ENCODE peak calls at places on chromosomes 16 and 17, in nine cellular contexts. S, Z, R, A, V, T, N, D and Q are unnamed samples.

GRCh38 chr17:75615301-75615700 is 17.9 kb upstream of the SMIM5 start:
- DNase-seq in S (no peak), Z (no peak), R (no peak), A (no peak), V (no peak), T (no peak), N (no peak), D (no peak), Q (no peak)

GRCh38 chr16:64250866-64251265 is 871.0 kb downstream of the CDH11 start:
- DNase-seq in S (peak), Z (no peak), R (peak), A (no peak), V (no peak), T (no peak), N (no peak), D (peak), Q (peak)

GRCh38 chr16:57962046-57962445 is 8.9 kb downstream of the CNGB1 start:
- DNase-seq in S (no peak), Z (no peak), R (no peak), A (peak), V (no peak), T (no peak), N (no peak), D (no peak), Q (no peak)

GRCh38 chr17:1484586-1485310 is 7.7 kb downstream of the MYO1C start:
- DNase-seq in S (peak), Z (peak), R (no peak), A (peak), V (no peak), T (no peak), N (peak), D (peak), Q (no peak)

GRCh38 chr17:40316571-40317344 is 7.8 kb downstream of the RARA start:
- DNase-seq in S (peak), Z (peak), R (no peak), A (peak), V (peak), T (no peak), N (peak), D (peak), Q (peak)

GRCh38 chr16:24848065-24848464 is 2.3 kb downstream of the SLC5A11 start:
- DNase-seq in S (peak), Z (no peak), R (no peak), A (no peak), V (no peak), T (no peak), N (no peak), D (no peak), Q (no peak)

GRCh38 chr16:159136-159849 is 6.5 kb upstream of the HBM start:
- DNase-seq in S (no peak), Z (no peak), R (no peak), A (no peak), V (no peak), T (no peak), N (no peak), D (no peak), Q (no peak)

GRCh38 chr16:48912360-48912759 is 302.4 kb upstream of the N4BP1 start:
- DNase-seq in S (peak), Z (no peak), R (no peak), A (no peak), V (no peak), T (no peak), N (no peak), D (no peak), Q (no peak)

GRCh38 chr16:87701505-87701921 is 64.3 kb downstream of the KLHDC4 start:
- DNase-seq in S (no peak), Z (no peak), R (no peak), A (no peak), V (no peak), T (no peak), N (no peak), D (no peak), Q (no peak)

GRCh38 chr17:55487727-55488436 is 23.4 kb downstream of the SMIM36 start:
- DNase-seq in S (peak), Z (no peak), R (no peak), A (no peak), V (no peak), T (no peak), N (no peak), D (no peak), Q (no peak)

GRCh38 chr17:76385892-76386786 is 1.7 kb downstream of the SPHK1 start:
- DNase-seq in S (peak), Z (peak), R (peak), A (peak), V (peak), T (no peak), N (peak), D (peak), Q (peak)

GRCh38 chr17:7328840-7329359 is at the start of gene NEURL4:
- DNase-seq in S (peak), Z (no peak), R (no peak), A (no peak), V (no peak), T (no peak), N (no peak), D (no peak), Q (no peak)

GRCh38 chr17:31499771-31500554 is 108.5 kb downstream of the RAB11FIP4 start:
- DNase-seq in S (peak), Z (peak), R (no peak), A (no peak), V (no peak), T (peak), N (peak), D (no peak), Q (no peak)

GRCh38 chr16:48409839-48410610 is 24.8 kb upstream of the SIAH1 start:
- DNase-seq in S (peak), Z (peak), R (peak), A (peak), V (no peak), T (no peak), N (no peak), D (no peak), Q (peak)

GRCh38 chr17:2982854-2983636 is 80.4 kb downstream of the OR1D5 start:
- DNase-seq in S (no peak), Z (peak), R (peak), A (peak), V (no peak), T (peak), N (peak), D (no peak), Q (no peak)

GRCh38 chr16:62709856-62710255 is 673.6 kb upstream of the CDH8 start:
- DNase-seq in S (no peak), Z (no peak), R (no peak), A (no peak), V (no peak), T (no peak), N (no peak), D (no peak), Q (no peak)

GRCh38 chr16:56603589-56603988 is 4.8 kb upstream of the MT2A start:
- DNase-seq in S (peak), Z (peak), R (peak), A (no peak), V (peak), T (no peak), N (peak), D (no peak), Q (no peak)

GRCh38 chr16:89633064-89633631 is 19.7 kb downstream of the DPEP1 start:
- DNase-seq in S (peak), Z (no peak), R (no peak), A (no peak), V (no peak), T (peak), N (no peak), D (no peak), Q (peak)

GRCh38 chr17:80381416-80381923 is 33.5 kb upstream of the ENDOV start:
- DNase-seq in S (no peak), Z (no peak), R (no peak), A (no peak), V (no peak), T (no peak), N (no peak), D (no peak), Q (no peak)

GRCh38 chr16:77585852-77586251 is 136.5 kb upstream of the NUDT7 start:
- DNase-seq in S (peak), Z (no peak), R (no peak), A (no peak), V (no peak), T (no peak), N (no peak), D (no peak), Q (peak)

GRCh38 chr16:66028505-66029216 is 337.8 kb upstream of the CDH5 start:
- DNase-seq in S (peak), Z (no peak), R (no peak), A (no peak), V (no peak), T (peak), N (no peak), D (no peak), Q (peak)

GRCh38 chr17:63538693-63539595 is 11.3 kb upstream of the DCAF7 start:
- DNase-seq in S (no peak), Z (no peak), R (no peak), A (no peak), V (no peak), T (no peak), N (no peak), D (no peak), Q (no peak)

GRCh38 chr17:39573447-39574298 is 34.0 kb downstream of the NEUROD2 start:
- DNase-seq in S (peak), Z (peak), R (peak), A (peak), V (peak), T (peak), N (peak), D (peak), Q (no peak)

GRCh38 chr16:64089697-64090096 is 1032.2 kb downstream of the CDH11 start:
- DNase-seq in S (peak), Z (no peak), R (no peak), A (no peak), V (no peak), T (no peak), N (no peak), D (peak), Q (no peak)

GRCh38 chr17:17760872-17761550 is 75.8 kb downstream of the SREBF1 start:
- DNase-seq in S (no peak), Z (no peak), R (no peak), A (no peak), V (no peak), T (no peak), N (no peak), D (no peak), Q (no peak)

GRCh38 chr17:51118330-51119195 is 2.1 kb downstream of the SPAG9 start:
- DNase-seq in S (peak), Z (peak), R (peak), A (no peak), V (peak), T (no peak), N (peak), D (no peak), Q (no peak)

GRCh38 chr17:51120739-51121619 is at the start of gene SPAG9:
- DNase-seq in S (peak), Z (peak), R (peak), A (peak), V (peak), T (peak), N (peak), D (peak), Q (peak)

GRCh38 chr17:51121620-51122472 is 1.2 kb upstream of the SPAG9 start:
- DNase-seq in S (peak), Z (peak), R (peak), A (peak), V (peak), T (peak), N (peak), D (peak), Q (peak)

GRCh38 chr17:51120357-51120738 is 320 bp downstream of the SPAG9 start:
- DNase-seq in S (peak), Z (peak), R (peak), A (no peak), V (peak), T (no peak), N (no peak), D (peak), Q (peak)

DNA sequence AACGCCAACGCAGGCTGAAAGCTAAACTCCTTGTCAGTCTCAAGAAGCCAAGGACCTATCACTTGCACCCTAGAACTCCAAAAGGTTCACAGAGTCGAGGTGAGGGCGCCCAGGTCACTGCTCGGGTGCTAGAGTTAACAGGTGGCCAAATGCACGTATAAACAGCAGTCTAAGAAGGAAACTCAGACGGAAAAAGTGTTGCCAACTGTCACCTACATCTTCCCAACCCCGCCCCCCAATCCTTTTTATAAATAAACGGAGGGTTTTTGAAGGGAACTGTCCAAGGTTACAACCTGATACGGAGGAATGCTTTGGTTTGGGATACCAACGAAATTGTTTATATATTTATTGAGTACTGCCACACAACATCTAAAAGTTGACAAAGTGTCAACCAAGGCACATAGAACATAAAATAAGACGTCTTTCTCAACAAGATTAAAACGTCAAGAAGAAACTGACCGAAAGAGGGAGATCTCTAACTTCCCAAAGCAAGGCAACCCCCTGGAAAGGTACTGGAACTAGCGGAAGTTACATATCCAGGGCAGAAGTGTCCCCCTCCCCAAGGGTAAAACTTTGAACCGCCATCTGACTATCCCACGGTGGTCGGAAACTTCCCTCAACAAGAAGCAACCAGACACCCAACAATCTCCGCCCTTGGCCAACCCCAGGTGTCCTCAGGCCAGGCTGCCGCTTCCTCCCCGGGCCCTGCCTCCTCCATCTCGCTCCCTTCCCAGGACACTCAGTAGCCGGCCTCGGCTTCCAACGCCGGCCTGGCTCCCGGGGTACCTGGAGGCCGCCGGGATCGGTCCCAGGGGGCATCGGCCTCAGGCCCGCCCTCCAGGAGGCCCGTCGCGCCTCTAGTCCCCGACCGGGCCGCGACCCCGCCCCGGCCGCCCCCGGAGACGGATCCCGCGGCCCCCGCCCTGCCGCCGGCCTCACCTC is 982 bp downstream of the SPAG9 start:
- DNase-seq in S (peak), Z (peak), R (peak), A (peak), V (peak), T (no peak), N (peak), D (peak), Q (peak)
- TF ChIP-seq CTCF in S (peak), Z (no peak), R (peak), A (no peak), V (no peak), T (peak), N (no peak), D (no peak), Q (peak)

GRCh38 chr17:13753151-13753550 is 151.4 kb upstream of the HS3ST3A1 start:
- DNase-seq in S (no peak), Z (no peak), R (no peak), A (no peak), V (no peak), T (no peak), N (no peak), D (peak), Q (no peak)
- TF ChIP-seq CTCF in S (no peak), Z (no peak), R (no peak), A (no peak), V (no peak), T (no peak), N (no peak), D (no peak), Q (no peak)

DNA sequence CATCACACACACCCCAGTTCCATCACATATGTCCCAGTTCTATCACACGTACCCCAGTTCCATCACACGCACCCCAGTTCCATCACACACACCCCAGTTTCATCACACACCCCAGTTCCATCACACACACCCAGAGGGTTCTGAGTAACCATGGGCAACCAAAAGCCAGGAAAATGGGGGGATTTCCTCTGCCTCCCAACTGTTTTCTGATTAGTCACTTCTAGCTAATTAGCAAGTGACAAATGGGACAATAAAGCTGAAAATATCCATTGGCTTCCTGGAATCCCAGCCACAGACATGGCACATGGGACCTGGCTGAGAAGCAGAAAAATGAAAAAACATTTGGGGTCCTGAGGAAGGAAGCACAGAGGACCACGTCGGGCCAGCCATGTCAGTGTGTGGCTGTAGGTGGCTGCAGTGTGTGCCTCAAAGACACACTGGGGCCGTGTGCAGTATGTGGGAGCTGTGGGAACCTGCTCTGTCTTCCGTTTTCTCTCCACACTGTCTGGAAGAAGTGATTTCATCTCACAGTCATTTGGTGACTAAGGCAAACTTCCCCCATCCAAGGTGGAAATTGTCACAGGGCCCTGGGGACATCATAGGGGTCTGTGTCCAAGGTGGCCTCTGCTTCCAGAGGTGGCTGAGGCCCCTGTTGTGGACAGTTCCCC is 106.7 kb downstream of the CMIP start:
- DNase-seq in S (peak), Z (no peak), R (no peak), A (no peak), V (no peak), T (no peak), N (no peak), D (no peak), Q (peak)
- TF ChIP-seq CTCF in S (no peak), Z (no peak), R (no peak), A (no peak), V (no peak), T (no peak), N (no peak), D (no peak), Q (peak)

GRCh38 chr17:82491533-82491932 is 28.0 kb upstream of the FOXK2 start:
- DNase-seq in S (no peak), Z (no peak), R (no peak), A (no peak), V (no peak), T (no peak), N (no peak), D (no peak), Q (no peak)
- TF ChIP-seq CTCF in S (no peak), Z (no peak), R (no peak), A (no peak), V (no peak), T (no peak), N (no peak), D (no peak), Q (no peak)

GRCh38 chr16:81263470-81264200 is 25.1 kb downstream of the BCO1 start:
- DNase-seq in S (peak), Z (peak), R (peak), A (no peak), V (no peak), T (no peak), N (no peak), D (no peak), Q (no peak)
- TF ChIP-seq CTCF in S (peak), Z (no peak), R (no peak), A (no peak), V (no peak), T (peak), N (no peak), D (peak), Q (peak)

DNA sequence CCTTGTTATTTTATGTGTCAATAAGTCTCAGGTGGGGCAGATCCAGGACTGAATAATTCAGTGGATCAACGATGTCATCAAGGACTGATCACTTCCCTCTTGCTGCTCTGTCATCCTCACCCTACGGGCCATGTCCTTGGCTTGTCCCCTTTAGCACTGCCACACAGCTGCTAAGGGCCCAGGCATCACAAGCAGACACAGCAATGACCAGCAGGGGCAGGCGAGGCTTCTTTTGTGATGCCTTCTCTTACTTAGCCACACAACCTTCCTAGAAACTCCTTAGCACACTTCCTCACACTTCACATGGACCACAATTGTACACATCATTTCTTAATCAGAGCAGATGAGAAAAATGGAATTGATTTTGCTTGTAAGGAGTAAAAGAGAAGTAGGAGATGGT is 356.3 kb upstream of the SOX9 start:
- DNase-seq in S (peak), Z (peak), R (no peak), A (no peak), V (no peak), T (no peak), N (no peak), D (peak), Q (no peak)
- TF ChIP-seq CTCF in S (peak), Z (no peak), R (peak), A (no peak), V (no peak), T (peak), N (no peak), D (peak), Q (peak)